ENCODE peak calls at places on chromosomes 3 and 15, in ten cellular contexts. L, J, Q, T, D, S, H, I, F and V are unnamed samples.

GRCh38 chr15:47294765-47295259 is 422.5 kb upstream of the SEMA6D start:
- DNase-seq in L (no peak), J (no peak), Q (no peak), T (no peak), D (no peak), S (no peak), H (no peak), I (no peak), F (no peak), V (no peak)

GRCh38 chr3:118501152-118501551 is 533.5 kb downstream of the IGSF11 start:
- DNase-seq in L (peak), J (peak), Q (peak), T (no peak), D (peak), S (no peak), H (no peak), I (peak), F (peak), V (no peak)

GRCh38 chr3:52502808-52503350 is 7.7 kb downstream of the STAB1 start:
- DNase-seq in L (no peak), J (no peak), Q (no peak), T (no peak), D (no peak), S (no peak), H (no peak), I (no peak), F (no peak), V (no peak)

GRCh38 chr15:72136170-72137051 is 18.2 kb downstream of the SENP8 start:
- DNase-seq in L (no peak), J (no peak), Q (no peak), T (no peak), D (no peak), S (no peak), H (no peak), I (no peak), F (no peak), V (no peak)

GRCh38 chr15:63576441-63576840 is 20.7 kb upstream of the FBXL22 start:
- DNase-seq in L (no peak), J (no peak), Q (no peak), T (no peak), D (no peak), S (no peak), H (no peak), I (no peak), F (no peak), V (no peak)

GRCh38 chr15:85518979-85519761 is 138.8 kb downstream of the AKAP13 start:
- DNase-seq in L (no peak), J (no peak), Q (no peak), T (no peak), D (no peak), S (no peak), H (no peak), I (no peak), F (no peak), V (no peak)

GRCh38 chr15:34621675-34622074 is 38.2 kb upstream of the GOLGA8B start:
- DNase-seq in L (no peak), J (no peak), Q (no peak), T (no peak), D (no peak), S (no peak), H (no peak), I (no peak), F (no peak), V (no peak)

GRCh38 chr15:90869601-90870353 is 1.4 kb downstream of the FURIN start:
- DNase-seq in L (peak), J (peak), Q (peak), T (peak), D (no peak), S (no peak), H (peak), I (peak), F (no peak), V (peak)

GRCh38 chr3:123750209-123750608 is 133.9 kb downstream of the MYLK start:
- DNase-seq in L (no peak), J (no peak), Q (no peak), T (no peak), D (no peak), S (no peak), H (no peak), I (no peak), F (no peak), V (no peak)

GRCh38 chr3:161264771-161265343 is 43.7 kb downstream of the NMD3 start:
- DNase-seq in L (no peak), J (no peak), Q (no peak), T (no peak), D (no peak), S (no peak), H (no peak), I (no peak), F (no peak), V (no peak)

GRCh38 chr3:130081371-130081881 is at the start of gene ALG1L2:
- DNase-seq in L (no peak), J (no peak), Q (no peak), T (no peak), D (no peak), S (no peak), H (no peak), I (no peak), F (no peak), V (no peak)

DNA sequence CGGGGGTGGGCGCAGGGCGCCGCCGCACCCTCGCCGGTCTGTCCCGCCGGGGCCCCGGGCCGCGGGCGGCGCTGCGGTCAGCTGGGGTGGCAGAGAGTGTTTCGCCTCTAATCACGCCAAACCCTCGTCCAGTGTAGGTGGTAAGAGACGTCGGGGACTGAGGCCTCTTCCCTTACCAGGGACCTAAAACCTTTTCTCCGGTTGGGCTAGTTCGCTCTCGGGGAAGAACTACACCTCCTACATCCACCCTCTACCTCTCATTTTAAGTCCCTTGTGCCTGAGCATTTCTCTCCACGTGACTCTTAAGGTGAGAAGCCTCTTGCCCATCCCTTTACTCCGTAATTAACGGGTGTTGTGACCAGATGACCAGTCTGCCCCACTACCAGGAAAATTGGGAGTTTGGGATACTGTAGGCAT is 517 bp downstream of the TMEM42 start:
- DNase-seq in L (no peak), J (no peak), Q (no peak), T (no peak), D (peak), S (peak), H (peak), I (no peak), F (no peak), V (no peak)
- H3K27ac ChIP-seq in L (no peak), J (peak), Q (peak), T (peak), D (peak), S (peak), H (no peak), I (peak), F (peak), V (peak)

GRCh38 chr15:99345832-99346462 is 94.7 kb downstream of the LRRC28 start:
- DNase-seq in L (no peak), J (no peak), Q (no peak), T (no peak), D (no peak), S (no peak), H (peak), I (no peak), F (no peak), V (no peak)
- H3K4me3 ChIP-seq in L (no peak), J (no peak), Q (no peak), T (no peak), D (no peak), S (no peak), H (no peak), I (no peak), F (no peak), V (no peak)

DNA sequence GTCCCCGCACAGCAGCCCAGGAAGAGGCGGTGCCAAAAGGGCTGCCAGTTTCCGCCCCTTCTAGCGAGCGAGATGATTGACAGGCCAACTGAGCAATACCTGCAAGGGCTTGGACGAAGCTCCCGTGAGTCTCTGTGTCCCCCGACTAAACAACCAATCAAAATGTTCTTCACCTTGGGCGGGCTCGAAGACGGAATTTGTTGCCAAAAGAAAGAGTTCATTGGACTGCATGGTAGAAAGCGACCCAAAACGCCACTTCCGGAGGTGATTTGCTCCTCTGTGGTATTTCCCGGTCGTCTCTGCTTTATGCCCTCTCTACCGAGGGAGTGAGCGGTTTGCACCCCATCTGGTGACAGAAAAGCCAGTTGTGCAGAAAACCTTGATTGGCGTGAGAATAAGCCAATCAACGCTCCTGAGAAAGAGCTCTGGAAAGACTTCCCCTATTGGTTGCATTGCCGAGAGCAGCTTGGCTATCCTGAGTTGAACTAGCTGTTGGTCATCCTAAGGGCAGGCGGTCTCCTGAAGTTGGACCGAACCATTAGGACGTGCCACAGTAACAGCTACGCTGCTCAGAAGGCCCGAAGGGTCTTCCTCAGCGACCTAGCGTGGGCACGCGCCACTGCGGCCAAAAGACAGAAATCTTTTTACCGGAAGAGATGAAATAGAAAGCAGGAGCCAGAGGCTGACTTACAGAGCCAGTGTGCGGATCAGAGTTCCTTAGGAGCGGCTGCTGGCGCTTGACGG is 545 bp upstream of the UBP1 start:
- DNase-seq in L (peak), J (peak), Q (peak), T (peak), D (peak), S (peak), H (peak), I (no peak), F (peak), V (peak)
- H3K27ac ChIP-seq in L (peak), J (peak), Q (peak), T (peak), D (peak), S (peak), H (peak), I (peak), F (peak), V (peak)

GRCh38 chr3:194421-194820 is 2.1 kb upstream of the CHL1 start:
- DNase-seq in L (no peak), J (no peak), Q (no peak), T (no peak), D (no peak), S (no peak), H (no peak), I (no peak), F (peak), V (no peak)

GRCh38 chr3:195662-196061 is 901 bp upstream of the CHL1 start:
- DNase-seq in L (no peak), J (no peak), Q (no peak), T (no peak), D (no peak), S (no peak), H (no peak), I (no peak), F (no peak), V (no peak)

GRCh38 chr3:197154-197855 is 742 bp downstream of the CHL1 start:
- DNase-seq in L (no peak), J (peak), Q (peak), T (no peak), D (no peak), S (no peak), H (no peak), I (peak), F (peak), V (no peak)

GRCh38 chr3:197891-198491 is 1.4 kb downstream of the CHL1 start:
- DNase-seq in L (no peak), J (no peak), Q (peak), T (no peak), D (no peak), S (no peak), H (no peak), I (peak), F (peak), V (no peak)

DNA sequence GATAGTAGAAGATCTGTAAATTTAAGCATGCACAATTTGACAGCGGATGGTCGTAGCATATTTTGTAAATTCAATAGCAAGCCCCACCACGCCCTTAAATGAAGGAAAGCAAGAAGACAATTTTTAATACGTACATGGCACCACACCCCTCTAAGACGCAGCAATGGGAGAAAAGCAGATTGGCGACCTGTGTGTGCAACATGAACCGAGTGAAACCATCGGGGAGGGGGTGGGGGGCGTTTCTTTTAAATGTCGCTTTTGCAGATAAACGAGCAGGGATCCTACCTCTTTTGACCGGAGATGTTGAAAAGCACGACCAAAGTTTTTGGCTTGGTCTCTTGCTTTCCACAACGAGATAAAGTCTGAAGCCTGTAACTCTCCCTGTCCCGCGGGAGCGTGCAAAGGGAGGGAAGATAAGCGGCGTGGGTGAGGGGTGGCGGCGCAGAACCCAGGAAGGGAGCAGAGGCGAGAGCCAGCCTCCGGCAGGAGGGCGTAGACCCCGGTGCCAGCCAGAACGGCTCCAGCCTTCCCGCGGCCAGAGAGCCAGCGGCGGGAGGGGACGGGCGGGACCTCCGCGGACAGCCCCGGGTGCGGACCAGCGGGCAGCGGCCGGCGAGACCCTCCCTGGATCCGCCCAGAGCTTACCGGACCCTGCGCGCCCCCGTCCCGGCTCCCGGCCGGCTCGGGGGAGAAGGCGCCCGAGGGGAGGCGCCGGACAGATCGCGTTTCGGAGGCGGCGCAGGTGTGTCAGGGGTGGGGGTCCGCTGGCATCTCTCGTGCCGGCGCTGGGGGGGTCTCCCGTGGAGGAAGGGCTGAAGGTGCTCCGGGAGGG is at the start of gene CHL1:
- DNase-seq in L (no peak), J (peak), Q (peak), T (no peak), D (no peak), S (no peak), H (no peak), I (peak), F (peak), V (no peak)
- H3K4me3 ChIP-seq in L (peak), J (peak), Q (peak), T (peak), D (no peak), S (no peak), H (no peak), I (peak), F (peak), V (no peak)

GRCh38 chr15:99706557-99707303 is 26.5 kb downstream of the LYSMD4 start:
- DNase-seq in L (no peak), J (no peak), Q (no peak), T (no peak), D (no peak), S (no peak), H (no peak), I (no peak), F (no peak), V (no peak)
- H3K27ac ChIP-seq in L (no peak), J (peak), Q (no peak), T (peak), D (no peak), S (peak), H (no peak), I (no peak), F (peak), V (no peak)